ENCODE peak calls at places on chromosomes 11 and 22, in six cellular contexts. T is Panc1, I is MM.1S, S is gastrocnemius medialis, V is HL-60, D is brain microvascular endothelial cell. U is an unnamed sample.

GRCh38 chr11:8834379-8834778 is 76.6 kb upstream of the AKIP1 start:
- DNase-seq in T (no peak), V (no peak), S (no peak), D (no peak), I (no peak), U (peak)

GRCh38 chr22:37148742-37149665 is 712 bp downstream of the IL2RB start:
- DNase-seq in S (no peak), V (no peak), I (no peak), D (no peak), T (no peak), U (no peak)

GRCh38 chr22:26762503-26763170 is 105.2 kb downstream of the MIAT start:
- DNase-seq in T (no peak), V (no peak), D (no peak), S (no peak), I (no peak), U (no peak)

GRCh38 chr11:121352301-121352891 is 59.8 kb downstream of the SC5D start:
- DNase-seq in T (no peak), D (no peak), V (no peak), I (no peak), S (no peak), U (no peak)

GRCh38 chr22:36323855-36324331 is 63.9 kb downstream of the MYH9 start:
- DNase-seq in D (peak), I (no peak), S (no peak), T (no peak), V (no peak), U (no peak)

GRCh38 chr11:82842019-82842418 is 58.2 kb downstream of the PRCP start:
- DNase-seq in T (no peak), I (no peak), D (no peak), S (no peak), V (no peak), U (no peak)

GRCh38 chr11:121556937-121557336 is 104.2 kb upstream of the SORL1-AS1 start:
- DNase-seq in D (no peak), T (no peak), S (no peak), V (no peak), I (no peak), U (no peak)

GRCh38 chr22:40324468-40325305 is 21.6 kb upstream of the ADSL start:
- DNase-seq in V (no peak), S (no peak), D (no peak), I (no peak), T (no peak), U (no peak)

GRCh38 chr22:19779685-19780268 is 19.2 kb downstream of the TBX1 start:
- DNase-seq in I (no peak), V (no peak), T (no peak), S (no peak), D (no peak), U (no peak)

GRCh38 chr11:118744001-118744400 is 47.0 kb downstream of the DDX6 start:
- DNase-seq in S (no peak), D (no peak), T (no peak), I (no peak), V (no peak), U (no peak)

GRCh38 chr11:73359930-73360742 is 16.1 kb upstream of the RELT start:
- DNase-seq in I (peak), S (no peak), V (peak), D (peak), T (no peak), U (no peak)

GRCh38 chr11:46733234-46733633 is 14.2 kb downstream of the F2 start:
- DNase-seq in V (no peak), T (no peak), I (no peak), S (no peak), D (no peak), U (no peak)

GRCh38 chr11:129248618-129249017 is 56.5 kb upstream of the ARHGAP32 start:
- DNase-seq in I (no peak), V (no peak), S (no peak), D (peak), T (peak), U (no peak)

GRCh38 chr11:119764108-119764874 is 35.3 kb upstream of the NECTIN1 start:
- DNase-seq in V (no peak), I (no peak), S (peak), T (no peak), D (peak), U (peak)

GRCh38 chr11:117424781-117425180 is 97.1 kb downstream of the CEP164 start:
- DNase-seq in D (peak), T (no peak), I (no peak), V (no peak), S (no peak), U (no peak)

GRCh38 chr22:38260760-38261477 is 11.9 kb downstream of the TMEM184B start:
- DNase-seq in T (no peak), V (no peak), I (peak), S (no peak), D (no peak), U (peak)

GRCh38 chr22:36226189-36226588 is 13.1 kb downstream of the APOL2 start:
- DNase-seq in V (no peak), I (no peak), S (no peak), T (no peak), D (no peak), U (no peak)

GRCh38 chr22:44342347-44342956 is 29.7 kb upstream of the SHISAL1 start:
- DNase-seq in I (no peak), T (no peak), D (no peak), S (no peak), V (no peak), U (no peak)

GRCh38 chr11:130478204-130478701 is 29.8 kb downstream of the ADAMTS15 start:
- DNase-seq in I (no peak), S (peak), V (no peak), D (peak), T (peak), U (peak)

GRCh38 chr11:123590296-123590912 is 64.0 kb downstream of the SCN3B start:
- DNase-seq in V (no peak), D (peak), T (no peak), S (peak), I (no peak), U (peak)

GRCh38 chr22:29718949-29719893 is 582 bp upstream of the CABP7 start:
- DNase-seq in T (no peak), I (no peak), V (no peak), D (no peak), S (no peak), U (no peak)
- H3K4me3 ChIP-seq in T (no peak), I (no peak), V (no peak), D (no peak), S (no peak), U (no peak)

GRCh38 chr11:132555617-132556016 is 976.7 kb downstream of the OPCML start:
- DNase-seq in V (no peak), D (no peak), S (no peak), I (no peak), T (no peak), U (no peak)

GRCh38 chr11:132563050-132563449 is 969.3 kb downstream of the OPCML start:
- DNase-seq in D (no peak), T (no peak), S (no peak), I (no peak), V (no peak), U (no peak)

GRCh38 chr11:132556316-132556715 is 976.0 kb downstream of the OPCML start:
- DNase-seq in T (no peak), S (no peak), V (peak), D (no peak), I (no peak), U (no peak)

GRCh38 chr11:132561937-132562336 is 970.4 kb downstream of the OPCML start:
- DNase-seq in I (no peak), T (no peak), S (no peak), V (no peak), D (no peak), U (no peak)

DNA sequence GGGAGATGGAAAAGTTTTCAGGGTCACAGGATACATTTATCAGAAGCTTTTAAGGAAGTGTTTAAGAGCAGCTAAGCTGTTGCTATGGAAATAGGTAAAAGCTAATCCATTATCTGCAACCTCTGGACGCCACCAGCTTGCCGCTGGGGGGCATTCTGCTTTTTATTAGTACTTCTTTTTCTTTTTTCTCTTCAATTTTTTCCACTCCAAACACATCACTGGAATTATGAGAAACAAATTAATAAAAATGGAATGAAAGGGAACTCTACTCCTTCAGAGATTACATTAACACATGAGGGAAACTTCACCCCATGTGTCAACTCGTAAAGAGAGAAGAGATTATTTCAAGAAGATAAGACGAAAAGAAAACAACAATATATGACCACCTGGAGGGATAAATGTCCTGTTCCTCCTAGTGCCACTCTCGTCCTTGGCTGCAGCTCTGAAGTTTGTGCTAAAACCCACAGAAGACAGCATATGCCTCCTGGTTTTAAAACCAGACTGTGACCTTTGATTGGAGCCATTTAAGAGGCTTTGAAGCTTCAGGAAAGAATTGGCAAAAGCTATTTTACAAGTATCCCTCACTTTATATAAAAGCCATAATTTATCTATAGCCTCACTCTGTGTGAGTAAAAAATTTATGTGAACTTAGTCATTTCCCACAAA is 972.8 kb downstream of the OPCML start:
- DNase-seq in D (no peak), T (no peak), I (no peak), S (no peak), V (no peak), U (no peak)
- TF ChIP-seq CTCF in D (peak), T (no peak), I (no peak), S (no peak), V (no peak), U (peak)

GRCh38 chr11:30322826-30323710 is at the start of gene ARL14EP:
- DNase-seq in T (peak), D (peak), V (peak), S (peak), I (peak), U (peak)

GRCh38 chr11:30326911-30327310 is 4.0 kb downstream of the ARL14EP start:
- DNase-seq in V (no peak), S (no peak), T (no peak), D (no peak), I (no peak), U (no peak)

GRCh38 chr11:30326114-30326783 is 3.3 kb downstream of the ARL14EP start:
- DNase-seq in D (peak), T (no peak), I (no peak), V (peak), S (no peak), U (no peak)

GRCh38 chr11:30321321-30321720 is 1.6 kb upstream of the ARL14EP start:
- DNase-seq in T (no peak), D (no peak), V (no peak), I (no peak), S (no peak), U (no peak)

DNA sequence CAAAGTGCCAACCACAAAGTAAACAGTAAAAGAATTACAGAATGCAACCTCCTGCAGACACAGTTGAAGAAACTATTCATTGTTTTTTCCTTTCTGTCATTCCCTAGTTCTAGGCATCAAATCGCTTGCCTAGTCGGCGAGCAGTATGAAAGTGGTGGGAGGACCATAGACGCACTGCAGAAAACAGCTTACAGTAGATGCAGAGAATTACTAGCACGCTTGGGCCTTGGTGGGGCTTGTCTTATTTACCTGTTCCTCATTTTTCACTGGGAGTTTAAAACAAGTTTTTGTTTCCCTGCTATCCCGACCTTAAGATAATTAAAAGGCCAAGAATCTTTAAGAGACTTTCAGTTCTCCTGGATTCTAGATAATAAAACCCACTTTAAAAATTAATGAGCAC is 742 bp upstream of the ARL14EP start:
- DNase-seq in I (no peak), T (no peak), S (no peak), D (no peak), V (no peak), U (no peak)
- H3K4me3 ChIP-seq in I (peak), T (no peak), S (peak), D (no peak), V (no peak), U (peak)

GRCh38 chr22:30802202-30803166 is 107.8 kb downstream of the OSBP2 start:
- DNase-seq in D (peak), S (peak), T (no peak), V (peak), I (peak), U (peak)
- TF ChIP-seq CTCF in D (peak), S (peak), T (no peak), V (no peak), I (peak), U (no peak)

DNA sequence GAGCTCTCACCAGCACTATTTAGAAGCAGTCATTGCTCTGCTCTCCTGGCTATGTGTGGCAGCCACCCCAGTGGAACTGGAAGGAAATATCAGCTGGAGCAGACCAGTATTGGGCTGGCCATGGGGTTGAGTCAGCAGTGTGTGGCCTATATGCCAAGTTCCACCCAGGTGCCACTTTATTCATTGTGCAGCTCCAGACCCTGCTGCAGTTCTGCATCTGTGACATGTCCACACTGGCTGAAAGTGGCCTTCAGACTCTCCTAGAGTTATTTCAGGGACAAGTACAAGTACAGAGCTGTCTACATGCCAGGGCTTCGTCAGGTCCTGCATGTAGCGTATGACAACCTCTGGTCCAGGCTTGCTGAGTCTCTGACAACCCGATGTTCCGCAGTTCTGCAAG is 55.2 kb downstream of the CABIN1 start:
- DNase-seq in S (no peak), I (no peak), T (no peak), V (no peak), D (no peak), U (no peak)
- H3K4me3 ChIP-seq in S (no peak), I (no peak), T (no peak), V (no peak), D (no peak), U (no peak)